ENCODE peak calls at places on chromosome 19, in eight cellular contexts. S is PC-3, J is Karpas-422, P is aorta, M is right lobe of liver, B is HL-60, A is fibroblast of lung, N is endodermal cell. X is an unnamed sample.

GRCh38 chr19:15622991-15623390 is 8.0 kb downstream of the CYP4F8 start:
- DNase-seq in J (no peak), M (no peak), S (peak; percentile 38), B (no peak), P (no peak), N (no peak), A (no peak), X (no peak)

GRCh38 chr19:30790048-30790680 is 418.0 kb downstream of the ZNF536 start:
- DNase-seq in P (no peak), M (no peak), N (no peak), J (no peak), S (no peak), A (no peak), B (no peak), X (no peak)

GRCh38 chr19:38319421-38320258 is at the start of gene KCNK6:
- DNase-seq in A (peak; percentile 8), S (no peak), J (no peak), N (peak; percentile 79), P (peak; percentile 85), M (peak; percentile 74), B (peak; percentile 74), X (peak; percentile 46)

GRCh38 chr19:46133101-46133627 is 8.7 kb upstream of the IGFL3 start:
- DNase-seq in S (peak; percentile 58), P (no peak), M (no peak), A (peak; percentile 96), B (no peak), N (peak; percentile 89), J (no peak), X (no peak)

GRCh38 chr19:27843861-27844260 is 1369.1 kb downstream of the UQCRFS1 start:
- DNase-seq in N (no peak), A (no peak), P (no peak), B (no peak), S (no peak), J (no peak), M (no peak), X (no peak)

GRCh38 chr19:11405846-11406643 is 13.1 kb downstream of the RGL3 start:
- DNase-seq in N (peak; percentile 88), B (no peak), S (no peak), A (no peak), M (no peak), P (peak; percentile 75), J (no peak), X (peak; percentile 59)

GRCh38 chr19:32287811-32288227 is 57.6 kb upstream of the ZNF507 start:
- DNase-seq in S (peak; percentile 60), A (peak; percentile 77), B (peak; percentile 3), P (peak; percentile 84), M (no peak), N (peak; percentile 92), J (peak; percentile 67), X (peak; percentile 83)

GRCh38 chr19:33705090-33705847 is 83.5 kb downstream of the CHST8 start:
- DNase-seq in B (no peak), A (no peak), P (peak; percentile 57), J (no peak), M (no peak), N (peak; percentile 62), S (no peak), X (no peak)

GRCh38 chr19:16628984-16629691 is 1.1 kb upstream of the MED26 start:
- DNase-seq in P (no peak), N (no peak), A (peak; percentile 69), S (no peak), J (peak; percentile 71), B (no peak), M (no peak), X (no peak)

GRCh38 chr19:33849551-33850147 is 53.0 kb downstream of the KCTD15 start:
- DNase-seq in N (no peak), A (no peak), S (no peak), B (no peak), M (no peak), P (no peak), J (no peak), X (no peak)

DNA sequence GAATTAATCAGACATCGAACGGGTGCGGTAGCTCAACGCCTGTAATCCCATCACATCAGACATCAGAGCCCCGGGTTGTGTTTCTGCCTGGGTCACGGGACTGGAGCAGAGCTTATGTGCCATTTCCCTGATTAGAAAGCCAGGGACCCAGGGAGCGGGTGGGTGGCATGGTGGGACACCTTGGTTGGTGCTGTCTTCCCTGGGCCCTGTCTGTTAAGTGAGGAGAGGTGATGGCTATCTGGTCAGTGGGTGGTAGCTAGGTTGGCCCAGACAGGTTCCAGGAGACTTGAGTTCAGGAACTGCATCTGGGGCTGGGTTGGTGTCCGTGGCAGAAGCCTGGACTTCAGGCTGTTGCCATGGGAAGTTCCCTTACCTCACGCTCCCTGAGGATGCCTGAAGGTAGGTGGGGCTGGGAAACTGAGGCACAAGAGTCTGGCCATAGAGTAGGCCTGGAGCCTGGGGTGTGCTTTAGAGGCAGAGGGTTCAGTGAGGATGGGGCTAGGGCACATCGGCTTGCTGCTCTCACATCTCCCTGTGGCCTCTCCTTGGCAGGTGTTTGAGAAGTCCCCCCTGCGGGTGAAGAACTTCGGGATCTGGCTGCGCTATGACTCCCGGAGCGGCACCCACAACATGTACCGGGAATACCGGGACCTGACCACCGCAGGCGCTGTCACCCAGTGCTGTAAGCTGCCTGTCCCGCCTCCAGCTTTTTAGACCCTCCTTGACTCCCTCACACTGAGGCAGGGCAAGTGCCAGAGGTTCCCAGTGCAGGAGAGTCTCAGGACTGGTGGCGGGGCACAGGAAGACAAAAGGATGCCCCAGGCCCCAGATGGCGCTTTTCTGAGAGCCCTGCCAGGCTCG is 2.1 kb downstream of the RPL18A start:
- DNase-seq in N (no peak), M (no peak), A (no peak), J (no peak), P (no peak), B (no peak), S (no peak), X (no peak)
- H3K27ac ChIP-seq in N (no peak overlapping the region), M (no peak overlapping the region), A (no peak overlapping the region), J (no peak overlapping the region), P (no peak overlapping the region), B (peak overlapping the region; percentile 97), S (no peak overlapping the region), X (no peak overlapping the region)

GRCh38 chr19:44212250-44212864 is at the start of gene ZNF227:
- DNase-seq in B (peak; percentile 74), A (peak; percentile 98), J (peak; percentile 93), S (peak; percentile 92), N (peak; percentile 96), M (peak; percentile 95), P (peak; percentile 97), X (peak; percentile 96)

GRCh38 chr19:44207126-44207803 is 5.1 kb upstream of the ZNF227 start:
- DNase-seq in S (peak; percentile 94), B (peak; percentile 80), A (peak; percentile 94), J (peak; percentile 93), P (peak; percentile 92), M (peak; percentile 91), N (peak; percentile 95), X (peak; percentile 94)

DNA sequence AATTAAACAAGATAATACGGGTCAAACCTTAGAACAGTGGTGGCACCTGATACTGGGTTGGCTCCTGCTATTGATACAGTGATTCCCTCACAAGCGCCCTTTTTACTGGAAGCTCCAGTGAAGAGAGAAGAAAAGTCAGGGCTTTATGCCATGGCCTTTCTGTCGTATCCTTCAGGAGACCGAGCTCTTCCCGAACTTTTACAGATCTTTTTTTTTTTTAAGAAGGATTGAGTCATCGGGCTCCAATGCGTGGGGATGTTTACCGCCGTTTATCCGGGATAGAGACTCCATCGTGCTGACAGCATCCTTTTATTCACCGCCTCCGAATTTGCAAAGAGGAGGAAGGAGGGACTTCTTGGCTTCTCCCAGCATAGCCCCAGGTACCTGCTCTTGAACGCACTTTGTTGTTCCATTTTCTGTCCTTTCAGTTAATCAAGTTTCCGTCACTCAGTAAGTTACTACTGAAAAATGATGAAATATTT is 574 bp downstream of the ZNF227 start:
- DNase-seq in B (no peak), N (peak; percentile 51), M (no peak), J (peak; percentile 62), S (peak; percentile 2), A (peak; percentile 35), P (no peak), X (no peak)
- H3K4me3 ChIP-seq in B (peak overlapping the region; percentile 91), N (peak overlapping the region; percentile 97), M (peak overlapping the region; percentile 81), J (peak overlapping the region; percentile 89), S (peak overlapping the region; percentile 90), A (peak overlapping the region; percentile 93), P (peak overlapping the region; percentile 92), X (peak overlapping the region; percentile 99)

DNA sequence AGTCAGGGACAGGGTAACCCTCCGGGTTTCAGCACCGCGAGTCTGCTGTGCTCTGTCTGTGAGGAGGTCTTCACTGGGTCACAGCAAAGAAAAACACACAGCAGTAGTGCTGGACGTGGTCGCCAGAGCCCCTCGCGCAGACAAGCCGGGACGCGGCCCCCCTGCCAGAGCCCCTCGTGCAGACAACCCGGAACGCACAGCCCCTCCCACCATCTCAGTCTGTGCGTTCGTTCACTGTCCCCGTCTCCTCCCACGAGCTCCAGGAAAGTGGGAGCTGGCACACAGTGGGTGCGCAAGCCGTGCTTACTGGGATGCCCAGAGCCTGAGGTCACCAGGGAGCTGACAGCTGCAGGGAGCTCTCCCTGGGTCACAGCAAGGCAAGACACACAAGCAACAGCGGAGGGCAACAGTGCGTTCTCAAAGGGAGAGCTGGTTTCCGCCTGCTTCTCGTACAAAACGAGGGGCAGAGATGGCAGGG is 3.2 kb upstream of the PLPP2 start:
- DNase-seq in A (no peak), P (peak; percentile 72), S (no peak), N (peak; percentile 75), J (no peak), M (no peak), B (no peak), X (no peak)
- H3K27me3 ChIP-seq in A (peaks cover 31% of the 10 kb centered on the region), P (no peaks in the 10 kb centered on the region), S (no peaks in the 10 kb centered on the region), N (peaks cover 9% of the 10 kb centered on the region), J (no peaks in the 10 kb centered on the region), M (peaks cover 7% of the 10 kb centered on the region), B (peaks cover 18% of the 10 kb centered on the region), X (no peaks in the 10 kb centered on the region)

DNA sequence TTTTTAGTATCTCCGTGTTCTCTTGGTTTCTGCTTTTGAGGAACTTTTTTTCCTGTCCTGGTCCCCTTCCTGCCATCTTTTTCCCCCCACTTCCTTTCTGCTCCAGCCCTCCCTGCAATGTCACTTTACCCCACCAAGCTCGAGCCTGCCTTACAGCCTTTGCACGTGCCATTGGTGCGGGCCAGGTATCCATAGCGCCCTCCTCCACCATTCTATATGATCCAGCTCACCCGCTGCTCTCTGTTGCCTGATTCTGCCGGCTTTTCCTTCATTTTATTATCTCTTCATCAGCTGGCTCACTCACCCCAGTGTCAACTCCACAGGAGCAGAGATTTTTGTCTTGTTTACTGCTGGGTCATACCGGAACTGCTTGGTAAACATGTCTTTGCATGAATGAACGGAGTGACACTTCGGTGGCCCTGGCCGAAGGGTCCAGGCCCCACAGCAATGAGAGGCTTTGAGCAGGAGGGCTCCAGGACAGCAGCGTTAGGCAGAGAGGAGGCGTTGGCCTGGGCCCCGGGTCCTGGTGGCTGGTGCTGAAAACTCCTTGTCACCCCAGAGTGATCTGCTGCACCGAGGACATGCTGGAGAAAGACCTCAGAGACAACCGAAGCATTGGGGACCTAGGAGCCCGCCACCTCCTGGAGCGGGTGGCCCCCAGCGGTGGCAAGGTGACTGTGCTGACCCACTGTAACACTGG is 1.2 kb downstream of the MRI1 start:
- DNase-seq in S (peak; percentile 35), M (no peak), A (no peak), J (no peak), N (peak; percentile 64), B (no peak), P (no peak), X (no peak)
- H3K27ac ChIP-seq in S (no peak overlapping the region), M (no peak overlapping the region), A (no peak overlapping the region), J (no peak overlapping the region), N (no peak overlapping the region), B (peak overlapping the region; percentile 73), P (no peak overlapping the region), X (no peak overlapping the region)

X was measured in right cardiac atrium.